ENCODE peak calls at places on chromosomes 2 and 18, in eight cellular contexts. M is left lung; A is activated CD8-positive, alpha-beta memory T cell treated with anti-CD3 and anti-CD28 coated beads, Interleukin-2, amount 10 ng/mL, durations not matched to agents 7 days and 5 days; N is cerebellum; U is mesendoderm; D is iPS-NIHi11; T is GM13976; L is cardiac fibroblast. P is an unnamed sample.

GRCh38 chr2:9757430-9758287 is 85.6 kb upstream of the TAF1B start:
- DNase-seq in M (no peak), A (no peak), N (peak; percentile 71), U (peak; percentile 88), D (peak; percentile 73), T (no peak), L (peak; percentile 37), P (no peak)

GRCh38 chr18:70386582-70386981 is 97.7 kb downstream of the SOCS6 start:
- DNase-seq in M (no peak), A (no peak), N (no peak), U (no peak), D (no peak), T (no peak), L (no peak), P (no peak)

GRCh38 chr2:98775146-98775988 is 44.4 kb upstream of the MGAT4A start:
- DNase-seq in M (no peak), A (no peak), N (peak; percentile 89), U (no peak), D (peak; percentile 32), T (no peak), L (no peak), P (no peak)

GRCh38 chr18:56563568-56563967 is 74.8 kb downstream of the TXNL1 start:
- DNase-seq in M (no peak), A (no peak), N (no peak), U (peak; percentile 92), D (peak; percentile 84), T (no peak), L (no peak), P (no peak)

GRCh38 chr2:138919336-138919735 is 139.1 kb upstream of the NXPH2 start:
- DNase-seq in M (no peak), A (no peak), N (no peak), U (no peak), D (no peak), T (no peak), L (no peak), P (no peak)

GRCh38 chr2:231295363-231295655 is 96.9 kb downstream of the ARMC9 start:
- DNase-seq in M (no peak), A (no peak), N (no peak), U (no peak), D (no peak), T (no peak), L (no peak), P (no peak)

GRCh38 chr18:49869354-49869753 is 56.0 kb upstream of the ACAA2 start:
- DNase-seq in M (no peak), A (no peak), N (no peak), U (no peak), D (no peak), T (no peak), L (no peak), P (no peak)

GRCh38 chr2:164479460-164479859 is 141.8 kb downstream of the GRB14 start:
- DNase-seq in M (no peak), A (no peak), N (no peak), U (peak; percentile 54), D (peak; percentile 21), T (no peak), L (peak; percentile 45), P (no peak)

GRCh38 chr2:7595181-7595580 is 678.0 kb downstream of the RNF144A start:
- DNase-seq in M (no peak), A (no peak), N (no peak), U (no peak), D (no peak), T (no peak), L (no peak), P (no peak)

GRCh38 chr18:3593381-3593903 is 143.5 kb downstream of the TGIF1 start:
- DNase-seq in M (no peak), A (no peak), N (no peak), U (peak; percentile 94), D (peak; percentile 43), T (no peak), L (no peak), P (no peak)

GRCh38 chr2:7572460-7572859 is 655.2 kb downstream of the RNF144A start:
- DNase-seq in M (no peak), A (peak; percentile 57), N (peak; percentile 39), U (no peak), D (no peak), T (no peak), L (no peak), P (no peak)

GRCh38 chr2:50746526-50746925 is 285.4 kb downstream of the NRXN1 start:
- DNase-seq in M (no peak), A (no peak), N (no peak), U (peak; percentile 65), D (peak; percentile 63), T (no peak), L (peak; percentile 3), P (peak; percentile 2)

GRCh38 chr2:168220971-168221819 is 26.2 kb downstream of the STK39 start:
- DNase-seq in M (no peak), A (no peak), N (no peak), U (peak; percentile 26), D (no peak), T (no peak), L (no peak), P (no peak)

GRCh38 chr2:173571887-173572680 is 217.4 kb downstream of the CDCA7 start:
- DNase-seq in M (no peak), A (no peak), N (no peak), U (no peak), D (no peak), T (no peak), L (no peak), P (no peak)

GRCh38 chr2:9165625-9166024 is 41.0 kb upstream of the ASAP2 start:
- DNase-seq in M (no peak), A (no peak), N (no peak), U (no peak), D (no peak), T (no peak), L (no peak), P (no peak)

GRCh38 chr2:180969124-180969523 is 11.3 kb upstream of the UBE2E3 start:
- DNase-seq in M (no peak), A (no peak), N (no peak), U (no peak), D (no peak), T (no peak), L (no peak), P (no peak)

GRCh38 chr18:75638223-75638596 is 210.7 kb upstream of the SMIM21 start:
- DNase-seq in M (no peak), A (no peak), N (no peak), U (peak; percentile 29), D (no peak), T (no peak), L (peak; percentile 69), P (no peak)

GRCh38 chr2:109380502-109381326 is 233.1 kb downstream of the SEPTIN10 start:
- DNase-seq in M (peak; percentile 10), A (peak; percentile 31), N (no peak), U (no peak), D (no peak), T (no peak), L (no peak), P (no peak)

GRCh38 chr2:84478867-84479266 is 19.8 kb upstream of the SUCLG1 start:
- DNase-seq in M (no peak), A (no peak), N (no peak), U (no peak), D (no peak), T (no peak), L (no peak), P (no peak)

GRCh38 chr2:3203497-3204019 is 174.1 kb downstream of the EIPR1 start:
- DNase-seq in M (no peak), A (no peak), N (no peak), U (no peak), D (no peak), T (no peak), L (no peak), P (no peak)

GRCh38 chr2:16043627-16044026 is 103.3 kb downstream of the MYCN start:
- DNase-seq in M (no peak), A (no peak), N (no peak), U (no peak), D (no peak), T (no peak), L (no peak), P (no peak)

GRCh38 chr2:178522950-178523595 is 42.8 kb downstream of the PLEKHA3 start:
- DNase-seq in M (peak; percentile 88), A (peak; percentile 92), N (peak; percentile 52), U (peak; percentile 96), D (peak; percentile 91), T (peak; percentile 55), L (peak; percentile 86), P (peak; percentile 74)

GRCh38 chr18:34697891-34698290 is 12.2 kb upstream of the DTNA start:
- DNase-seq in M (no peak), A (no peak), N (no peak), U (no peak), D (no peak), T (no peak), L (no peak), P (no peak)